ENCODE peak calls at places on chromosomes 3 and 15, in four cellular contexts. A, Z, C and K are unnamed samples.

GRCh38 chr15:63157891-63158431 is 684 bp upstream of the RPS27L start:
- DNase-seq in A (peak; percentile 88), Z (peak; percentile 27), C (peak; percentile 28), K (no peak)

GRCh38 chr3:171420667-171421066 is 39.5 kb downstream of the TNIK start:
- DNase-seq in A (no peak), Z (no peak), C (no peak), K (no peak)

GRCh38 chr3:133081016-133081415 is 42.8 kb downstream of the TMEM108 start:
- DNase-seq in A (no peak), Z (no peak), C (no peak), K (no peak)

GRCh38 chr3:41975421-41976103 is 13.7 kb upstream of the ULK4 start:
- DNase-seq in A (no peak), Z (no peak), C (no peak), K (no peak)

GRCh38 chr3:107938128-107938527 is 152.7 kb downstream of the CD47 start:
- DNase-seq in A (no peak), Z (no peak), C (peak; percentile 8), K (no peak)

GRCh38 chr3:43015572-43016512 is 36.7 kb downstream of the GASK1A start:
- DNase-seq in A (peak; percentile 19), Z (peak; percentile 30), C (no peak), K (no peak)

GRCh38 chr3:43214616-43215015 is 71.7 kb upstream of the SNRK start:
- DNase-seq in A (peak; percentile 9), Z (no peak), C (no peak), K (no peak)

GRCh38 chr3:69389520-69390248 is 3.8 kb upstream of the FRMD4B start:
- DNase-seq in A (no peak), Z (no peak), C (no peak), K (no peak)

GRCh38 chr15:89740137-89740536 is 10.9 kb downstream of the MESP1 start:
- DNase-seq in A (peak; percentile 78), Z (peak; percentile 60), C (peak; percentile 73), K (peak; percentile 75)

GRCh38 chr15:64146520-64146884 is 5.0 kb upstream of the SNX22 start:
- DNase-seq in A (no peak), Z (no peak), C (no peak), K (no peak)

GRCh38 chr3:110752307-110752706 is 319.3 kb upstream of the NECTIN3 start:
- DNase-seq in A (no peak), Z (no peak), C (no peak), K (no peak)

GRCh38 chr15:69414702-69415161 is 583 bp downstream of the KIF23 start:
- DNase-seq in A (peak; percentile 88), Z (no peak), C (peak; percentile 18), K (no peak)

GRCh38 chr3:13863929-13864595 is 15.8 kb downstream of the WNT7A start:
- DNase-seq in A (no peak), Z (no peak), C (no peak), K (no peak)